ENCODE peak calls at places on chromosome X, in four cellular contexts. One of them, this sample, is unnamed.

GRCh38 chrX:17984415-17984814 is 123.3 kb upstream of the RAI2 start:
- DNase-seq in SK-N-SH: no peak
- DNase-seq in WTC11: no peak
- DNase-seq in K562: no peak
- DNase-seq in this sample: no peak

GRCh38 chrX:42934020-42934701 is 156.2 kb upstream of the PPP1R2C start:
- DNase-seq in SK-N-SH: no peak
- DNase-seq in WTC11: no peak
- DNase-seq in K562: no peak
- DNase-seq in this sample: no peak

GRCh38 chrX:74450803-74451449 is 29.6 kb downstream of the SLC16A2 start:
- DNase-seq in SK-N-SH: no peak
- DNase-seq in K562: no peak
- DNase-seq in WTC11: no peak
- DNase-seq in this sample: no peak

GRCh38 chrX:71095971-71096701 is 485 bp downstream of the FOXO4 start:
- DNase-seq in WTC11: peak
- DNase-seq in K562: peak
- DNase-seq in SK-N-SH: peak
- DNase-seq in this sample: no peak

GRCh38 chrX:153974726-153975286 is 2.3 kb downstream of the TMEM187 start:
- DNase-seq in K562: no peak
- DNase-seq in WTC11: no peak
- DNase-seq in SK-N-SH: no peak
- DNase-seq in this sample: peak

GRCh38 chrX:46788902-46789301 is 30.0 kb upstream of the SLC9A7 start:
- DNase-seq in SK-N-SH: no peak
- DNase-seq in WTC11: no peak
- DNase-seq in K562: no peak
- DNase-seq in this sample: no peak

GRCh38 chrX:119763175-119763574 is 4.8 kb downstream of the SOWAHD start:
- DNase-seq in SK-N-SH: no peak
- DNase-seq in K562: no peak
- DNase-seq in WTC11: peak
- DNase-seq in this sample: no peak

GRCh38 chrX:108036298-108036973 is 8.4 kb upstream of the VSIG1 start:
- DNase-seq in SK-N-SH: no peak
- DNase-seq in K562: peak
- DNase-seq in WTC11: no peak
- DNase-seq in this sample: peak

GRCh38 chrX:28549839-28550238 is 37.4 kb upstream of the IL1RAPL1 start:
- DNase-seq in K562: no peak
- DNase-seq in WTC11: peak
- DNase-seq in SK-N-SH: no peak
- DNase-seq in this sample: no peak

GRCh38 chrX:11478036-11478435 is 184.8 kb downstream of the AMELX start:
- DNase-seq in WTC11: no peak
- DNase-seq in SK-N-SH: no peak
- DNase-seq in K562: no peak
- DNase-seq in this sample: no peak

GRCh38 chrX:103063918-103064434 is at the start of gene BEX1:
- DNase-seq in WTC11: peak
- DNase-seq in SK-N-SH: peak
- DNase-seq in K562: no peak
- DNase-seq in this sample: peak

GRCh38 chrX:97860206-97860605 is 976.5 kb downstream of the RPA4 start:
- DNase-seq in K562: no peak
- DNase-seq in SK-N-SH: no peak
- DNase-seq in WTC11: no peak
- DNase-seq in this sample: no peak

GRCh38 chrX:8579602-8580001 is 115.0 kb downstream of the VCX3B start:
- DNase-seq in WTC11: no peak
- DNase-seq in K562: no peak
- DNase-seq in SK-N-SH: no peak
- DNase-seq in this sample: no peak

GRCh38 chrX:139931646-139932076 is 1.2 kb downstream of the ATP11C start:
- DNase-seq in WTC11: peak
- DNase-seq in SK-N-SH: peak
- DNase-seq in K562: no peak
- DNase-seq in this sample: no peak

GRCh38 chrX:122890729-122891128 is 293.3 kb upstream of the GRIA3 start:
- DNase-seq in K562: no peak
- DNase-seq in WTC11: no peak
- DNase-seq in SK-N-SH: no peak
- DNase-seq in this sample: no peak

GRCh38 chrX:72609313-72609712 is 36.7 kb upstream of the HDAC8 start:
- DNase-seq in WTC11: no peak
- DNase-seq in K562: peak
- DNase-seq in SK-N-SH: no peak
- DNase-seq in this sample: peak

GRCh38 chrX:136781180-136781797 is 557 bp upstream of the ARHGEF6 start:
- DNase-seq in K562: no peak
- DNase-seq in WTC11: no peak
- DNase-seq in SK-N-SH: no peak
- DNase-seq in this sample: no peak

GRCh38 chrX:97704881-97705280 is 821.2 kb downstream of the RPA4 start:
- DNase-seq in K562: no peak
- DNase-seq in SK-N-SH: no peak
- DNase-seq in WTC11: no peak
- DNase-seq in this sample: no peak

GRCh38 chrX:68895339-68896250 is 66.8 kb downstream of the EFNB1 start:
- DNase-seq in SK-N-SH: peak
- DNase-seq in K562: peak
- DNase-seq in WTC11: no peak
- DNase-seq in this sample: peak

GRCh38 chrX:11355259-11355909 is 62.2 kb downstream of the AMELX start:
- DNase-seq in K562: no peak
- DNase-seq in WTC11: no peak
- DNase-seq in SK-N-SH: no peak
- DNase-seq in this sample: no peak

GRCh38 chrX:68830486-68831404 is 1.9 kb downstream of the EFNB1 start:
- DNase-seq in SK-N-SH: peak
- DNase-seq in K562: no peak
- DNase-seq in WTC11: no peak
- DNase-seq in this sample: no peak

GRCh38 chrX:146907391-146908240 is 93.1 kb upstream of the CXorf51A start:
- DNase-seq in SK-N-SH: no peak
- DNase-seq in K562: no peak
- DNase-seq in WTC11: no peak
- DNase-seq in this sample: no peak

GRCh38 chrX:23228950-23229448 is 105.7 kb upstream of the PTCHD1 start:
- DNase-seq in SK-N-SH: no peak
- DNase-seq in WTC11: no peak
- DNase-seq in K562: no peak
- DNase-seq in this sample: no peak

GRCh38 chrX:153922932-153923857 is 2.9 kb downstream of the ARHGAP4 start:
- DNase-seq in K562: no peak
- DNase-seq in SK-N-SH: peak
- DNase-seq in WTC11: no peak
- DNase-seq in this sample: no peak

GRCh38 chrX:72051589-72051988 is 80.1 kb downstream of the RTL5 start:
- DNase-seq in WTC11: no peak
- DNase-seq in SK-N-SH: no peak
- DNase-seq in K562: no peak
- DNase-seq in this sample: no peak

GRCh38 chrX:24777660-24778059 is 83.9 kb downstream of the POLA1 start:
- DNase-seq in SK-N-SH: no peak
- DNase-seq in WTC11: no peak
- DNase-seq in K562: no peak
- DNase-seq in this sample: no peak

DNA sequence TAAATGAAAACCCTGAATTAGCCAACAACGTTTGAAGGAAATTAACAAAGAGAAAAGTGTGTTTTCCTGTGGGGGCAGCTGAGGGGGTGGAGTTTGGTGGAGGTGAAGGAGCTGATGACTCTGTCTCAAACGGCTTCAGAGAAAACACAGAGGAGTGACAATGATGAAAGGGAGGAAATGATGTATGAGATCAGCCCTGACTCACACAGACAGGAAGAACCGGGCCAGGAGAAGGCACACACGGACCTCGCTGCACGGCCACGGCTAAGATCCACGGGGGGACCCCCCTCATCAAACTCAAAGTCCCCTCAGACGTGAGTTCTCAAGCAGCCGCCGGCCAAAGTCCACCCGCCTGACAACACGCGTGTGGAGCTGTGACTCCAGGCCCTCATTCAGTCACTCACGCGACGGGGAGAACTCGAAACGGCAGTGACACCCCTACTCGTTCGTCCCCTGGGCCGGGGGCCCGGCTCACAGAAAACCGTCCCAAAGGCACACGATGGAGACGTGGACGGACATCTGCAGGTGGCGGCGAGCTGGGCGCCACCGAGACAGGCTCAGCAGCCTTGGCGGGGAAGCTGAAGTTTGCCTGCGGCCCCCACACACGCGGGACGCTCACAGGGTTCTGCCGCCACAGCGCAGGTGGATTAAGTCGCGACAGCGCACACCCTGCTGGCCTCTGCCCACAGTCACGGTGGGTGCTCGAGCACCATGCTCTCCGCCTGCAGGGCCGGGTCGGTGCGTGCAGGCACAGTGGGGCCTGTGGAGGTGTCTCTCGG is 28.8 kb downstream of the PPP2R3B start:
- DNase-seq in WTC11: no peak
- DNase-seq in K562: no peak
- DNase-seq in SK-N-SH: no peak
- DNase-seq in this sample: no peak
- TF ChIP-seq FOXJ3 in WTC11: no peak
- TF ChIP-seq FOXJ3 in K562: no peak
- TF ChIP-seq FOXJ3 in SK-N-SH: no peak
- TF ChIP-seq FOXJ3 in this sample: no peak

GRCh38 chrX:150616863-150617198 is 48.4 kb downstream of the MTM1 start:
- DNase-seq in SK-N-SH: no peak
- DNase-seq in K562: no peak
- DNase-seq in WTC11: no peak
- DNase-seq in this sample: no peak

GRCh38 chrX:150625875-150626274 is 57.5 kb downstream of the MTM1 start:
- DNase-seq in K562: no peak
- DNase-seq in WTC11: no peak
- DNase-seq in SK-N-SH: no peak
- DNase-seq in this sample: no peak

GRCh38 chrX:150625107-150625506 is 56.7 kb downstream of the MTM1 start:
- DNase-seq in K562: no peak
- DNase-seq in WTC11: no peak
- DNase-seq in SK-N-SH: no peak
- DNase-seq in this sample: no peak

GRCh38 chrX:150623583-150623982 is 55.2 kb downstream of the MTM1 start:
- DNase-seq in SK-N-SH: no peak
- DNase-seq in K562: no peak
- DNase-seq in WTC11: no peak
- DNase-seq in this sample: no peak

GRCh38 chrX:150621652-150622051 is 53.2 kb downstream of the MTM1 start:
- DNase-seq in WTC11: no peak
- DNase-seq in K562: no peak
- DNase-seq in SK-N-SH: peak
- DNase-seq in this sample: no peak
- TF ChIP-seq FOXJ3 in WTC11: no peak
- TF ChIP-seq FOXJ3 in K562: no peak
- TF ChIP-seq FOXJ3 in SK-N-SH: no peak
- TF ChIP-seq FOXJ3 in this sample: no peak

DNA sequence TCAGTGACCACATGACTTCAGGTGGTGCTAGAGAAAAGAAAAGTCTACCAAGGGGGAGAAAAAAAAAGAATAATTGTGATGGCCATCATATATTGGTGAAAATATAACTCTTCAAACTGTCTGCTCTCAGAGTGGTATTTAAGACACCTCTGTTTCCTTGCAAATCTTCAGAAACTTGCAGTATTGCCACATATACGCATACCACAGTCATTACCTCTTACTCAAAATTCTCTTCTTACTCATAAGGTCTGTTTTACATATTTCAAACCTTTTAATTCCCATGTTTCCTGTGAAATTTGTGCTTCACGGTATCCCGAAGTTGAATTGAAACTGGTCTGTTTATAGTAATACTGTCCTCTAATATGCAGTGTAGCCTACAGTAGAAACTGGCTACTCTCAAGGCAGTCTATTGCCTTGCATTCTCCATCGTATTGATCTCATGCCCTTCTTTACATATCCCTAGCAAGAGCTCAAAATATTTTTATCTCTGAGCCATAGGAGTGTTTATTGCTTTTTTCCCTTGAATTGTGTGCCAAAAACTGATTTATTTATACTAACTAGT is 34.7 kb upstream of the LHFPL1 start:
- DNase-seq in K562: no peak
- DNase-seq in SK-N-SH: no peak
- DNase-seq in WTC11: no peak
- DNase-seq in this sample: no peak
- TF ChIP-seq FOXJ3 in K562: no peak
- TF ChIP-seq FOXJ3 in SK-N-SH: no peak
- TF ChIP-seq FOXJ3 in WTC11: no peak
- TF ChIP-seq FOXJ3 in this sample: no peak

GRCh38 chrX:15142084-15142715 is 127.7 kb downstream of the ASB9 start:
- DNase-seq in WTC11: no peak
- DNase-seq in K562: no peak
- DNase-seq in SK-N-SH: no peak
- DNase-seq in this sample: peak
- TF ChIP-seq FOXJ3 in WTC11: no peak
- TF ChIP-seq FOXJ3 in K562: no peak
- TF ChIP-seq FOXJ3 in SK-N-SH: no peak
- TF ChIP-seq FOXJ3 in this sample: no peak

DNA sequence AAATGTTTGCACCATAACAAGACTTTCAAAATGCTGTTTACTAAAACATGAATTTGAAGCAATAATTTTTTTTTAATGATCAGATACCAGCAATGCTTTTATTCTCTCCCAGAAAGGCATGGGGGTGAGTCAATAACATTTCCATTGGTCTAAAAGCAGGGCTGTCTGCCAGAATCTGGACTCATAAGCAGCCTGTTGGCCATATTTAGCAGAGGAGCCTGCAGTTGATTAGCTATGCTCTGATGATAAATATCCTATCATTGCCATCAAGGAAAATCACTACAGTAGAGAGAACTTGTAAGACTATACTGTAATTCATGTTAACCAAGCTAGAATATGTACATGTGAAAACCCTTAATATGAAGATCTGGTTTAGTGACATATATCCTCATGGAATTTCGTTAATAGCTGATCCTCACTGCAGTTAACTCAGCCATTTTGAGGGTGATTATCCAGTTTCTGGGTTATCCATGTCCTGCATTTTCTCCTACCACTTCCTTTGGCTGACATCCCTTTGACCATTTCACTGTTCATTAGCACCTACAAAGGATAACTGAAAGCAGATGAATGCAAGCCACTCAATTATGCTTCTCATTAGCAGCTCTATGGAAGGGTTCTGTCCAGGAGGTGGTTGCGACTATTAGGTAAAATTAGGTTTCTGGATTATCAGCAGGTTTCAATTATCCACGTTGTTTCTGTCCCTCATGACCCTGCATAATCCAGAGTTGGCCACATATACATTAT is 72.9 kb upstream of the DIAPH2 start:
- DNase-seq in K562: no peak
- DNase-seq in WTC11: no peak
- DNase-seq in SK-N-SH: peak
- DNase-seq in this sample: no peak
- TF ChIP-seq FOXJ3 in K562: no peak
- TF ChIP-seq FOXJ3 in WTC11: no peak
- TF ChIP-seq FOXJ3 in SK-N-SH: peak
- TF ChIP-seq FOXJ3 in this sample: no peak

This sample was measured in HepG2.